ENCODE peak calls at places on chromosomes 2 and 18, in ten cellular contexts. R, N, K, V, S, Q, C, F, A and Y are unnamed samples.

GRCh38 chr2:150859872-150860271 is 372.4 kb upstream of the RND3 start:
- DNase-seq in R (no peak), N (no peak), K (no peak), V (no peak), S (no peak), Q (no peak), C (no peak), F (no peak), A (no peak), Y (no peak)

GRCh38 chr18:49812321-49813070 is 837 bp downstream of the ACAA2 start:
- DNase-seq in R (no peak), N (no peak), K (no peak), V (no peak), S (no peak), Q (no peak), C (no peak), F (peak; percentile 69), A (no peak), Y (no peak)

GRCh38 chr2:25650249-25650648 is 23.1 kb downstream of the DTNB start:
- DNase-seq in R (no peak), N (no peak), K (no peak), V (peak; percentile 9), S (no peak), Q (no peak), C (no peak), F (no peak), A (peak; percentile 40), Y (no peak)

GRCh38 chr2:39435254-39435653 is 1.8 kb downstream of the MAP4K3 start:
- DNase-seq in R (no peak), N (no peak), K (no peak), V (no peak), S (no peak), Q (no peak), C (no peak), F (no peak), A (peak; percentile 23), Y (no peak)

GRCh38 chr18:35506024-35506712 is 8.4 kb upstream of the INO80C start:
- DNase-seq in R (no peak), N (no peak), K (no peak), V (no peak), S (no peak), Q (no peak), C (no peak), F (no peak), A (no peak), Y (no peak)

GRCh38 chr18:68997845-68998244 is 200.0 kb downstream of the CCDC102B start:
- DNase-seq in R (no peak), N (no peak), K (no peak), V (no peak), S (no peak), Q (no peak), C (no peak), F (no peak), A (no peak), Y (no peak)

GRCh38 chr2:120344214-120344990 is 1.5 kb upstream of the INHBB start:
- DNase-seq in R (no peak), N (no peak), K (peak; percentile 82), V (no peak), S (no peak), Q (no peak), C (no peak), F (peak; percentile 73), A (no peak), Y (no peak)

GRCh38 chr18:31294199-31294747 is 23.7 kb upstream of the DSG1 start:
- DNase-seq in R (no peak), N (no peak), K (no peak), V (no peak), S (no peak), Q (no peak), C (no peak), F (no peak), A (no peak), Y (no peak)

GRCh38 chr18:59358611-59359575 is at the start of gene LMAN1:
- DNase-seq in R (peak; percentile 96), N (peak; percentile 51), K (peak; percentile 95), V (peak; percentile 90), S (peak; percentile 96), Q (peak; percentile 98), C (peak; percentile 95), F (peak; percentile 98), A (peak; percentile 97), Y (peak; percentile 98)

GRCh38 chr18:59357928-59358327 is 1.1 kb downstream of the LMAN1 start:
- DNase-seq in R (no peak), N (no peak), K (no peak), V (no peak), S (no peak), Q (no peak), C (no peak), F (peak; percentile 8), A (no peak), Y (no peak)

GRCh38 chr18:59352250-59352855 is 6.7 kb downstream of the LMAN1 start:
- DNase-seq in R (no peak), N (no peak), K (no peak), V (no peak), S (no peak), Q (no peak), C (no peak), F (no peak), A (no peak), Y (no peak)

GRCh38 chr18:59353079-59353680 is 5.9 kb downstream of the LMAN1 start:
- DNase-seq in R (no peak), N (no peak), K (no peak), V (no peak), S (no peak), Q (no peak), C (no peak), F (peak; percentile 5), A (no peak), Y (no peak)

GRCh38 chr18:59354731-59355130 is 4.3 kb downstream of the LMAN1 start:
- DNase-seq in R (no peak), N (no peak), K (no peak), V (no peak), S (no peak), Q (no peak), C (no peak), F (no peak), A (no peak), Y (no peak)
- H3K36me3 ChIP-seq in R (no peaks in the 10 kb centered on the region), N (peaks cover 5% of the 10 kb centered on the region), K (peaks cover 45% of the 10 kb centered on the region), V (peaks cover 12% of the 10 kb centered on the region), S (no peaks in the 10 kb centered on the region), Q (peaks cover 59% of the 10 kb centered on the region), C (peaks cover 60% of the 10 kb centered on the region), F (peaks cover 71% of the 10 kb centered on the region), A (peaks cover 37% of the 10 kb centered on the region), Y (peaks cover 67% of the 10 kb centered on the region)

GRCh38 chr18:78579854-78580577 is 399.6 kb upstream of the SALL3 start:
- DNase-seq in R (no peak), N (no peak), K (no peak), V (no peak), S (no peak), Q (no peak), C (no peak), F (no peak), A (no peak), Y (no peak)

GRCh38 chr18:78582131-78582789 is 397.4 kb upstream of the SALL3 start:
- DNase-seq in R (no peak), N (no peak), K (no peak), V (no peak), S (no peak), Q (no peak), C (peak; percentile 22), F (no peak), A (peak; percentile 18), Y (no peak)

GRCh38 chr18:78579449-78579848 is 400.2 kb upstream of the SALL3 start:
- DNase-seq in R (no peak), N (no peak), K (no peak), V (no peak), S (no peak), Q (no peak), C (no peak), F (no peak), A (no peak), Y (no peak)

GRCh38 chr18:78582898-78583738 is 396.5 kb upstream of the SALL3 start:
- DNase-seq in R (no peak), N (no peak), K (no peak), V (no peak), S (no peak), Q (no peak), C (no peak), F (no peak), A (peak; percentile 10), Y (no peak)

GRCh38 chr18:78580835-78581339 is 398.7 kb upstream of the SALL3 start:
- DNase-seq in R (no peak), N (no peak), K (no peak), V (no peak), S (no peak), Q (no peak), C (peak; percentile 9), F (no peak), A (no peak), Y (no peak)
- TF ChIP-seq EP300 in R (no peak), N (no peak), K (no peak), V (no peak), S (no peak), Q (no peak), C (no peak), F (no peak), A (no peak), Y (no peak)

DNA sequence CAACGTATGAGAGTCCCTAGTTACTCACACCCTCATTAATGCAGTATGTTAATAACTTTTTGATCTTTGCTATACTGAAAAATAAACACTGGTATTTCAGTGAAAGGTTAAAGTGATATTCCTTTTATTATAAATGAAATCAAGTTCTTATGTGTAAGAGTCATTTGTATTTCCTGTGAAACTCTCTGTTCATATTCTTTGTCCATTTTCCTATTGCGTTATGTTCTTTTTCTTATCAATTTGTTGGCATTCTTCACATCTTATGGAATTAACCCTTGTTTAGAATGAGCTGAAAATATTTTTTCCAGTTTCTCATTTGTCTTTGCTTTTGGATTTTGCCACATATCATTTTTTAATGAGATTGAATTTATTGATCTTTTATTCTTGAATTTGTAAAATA is 44.8 kb downstream of the NDUFAF7 start:
- DNase-seq in R (no peak), N (no peak), K (no peak), V (no peak), S (no peak), Q (no peak), C (no peak), F (no peak), A (no peak), Y (no peak)
- H3K36me3 ChIP-seq in R (no peaks in the 10 kb centered on the region), N (peaks cover 1% of the 10 kb centered on the region), K (peaks cover 75% of the 10 kb centered on the region), V (peaks cover 12% of the 10 kb centered on the region), S (no peaks in the 10 kb centered on the region), Q (peaks cover 88% of the 10 kb centered on the region), C (peaks cover 76% of the 10 kb centered on the region), F (peaks cover 92% of the 10 kb centered on the region), A (peaks cover 25% of the 10 kb centered on the region), Y (peaks cover 63% of the 10 kb centered on the region)

DNA sequence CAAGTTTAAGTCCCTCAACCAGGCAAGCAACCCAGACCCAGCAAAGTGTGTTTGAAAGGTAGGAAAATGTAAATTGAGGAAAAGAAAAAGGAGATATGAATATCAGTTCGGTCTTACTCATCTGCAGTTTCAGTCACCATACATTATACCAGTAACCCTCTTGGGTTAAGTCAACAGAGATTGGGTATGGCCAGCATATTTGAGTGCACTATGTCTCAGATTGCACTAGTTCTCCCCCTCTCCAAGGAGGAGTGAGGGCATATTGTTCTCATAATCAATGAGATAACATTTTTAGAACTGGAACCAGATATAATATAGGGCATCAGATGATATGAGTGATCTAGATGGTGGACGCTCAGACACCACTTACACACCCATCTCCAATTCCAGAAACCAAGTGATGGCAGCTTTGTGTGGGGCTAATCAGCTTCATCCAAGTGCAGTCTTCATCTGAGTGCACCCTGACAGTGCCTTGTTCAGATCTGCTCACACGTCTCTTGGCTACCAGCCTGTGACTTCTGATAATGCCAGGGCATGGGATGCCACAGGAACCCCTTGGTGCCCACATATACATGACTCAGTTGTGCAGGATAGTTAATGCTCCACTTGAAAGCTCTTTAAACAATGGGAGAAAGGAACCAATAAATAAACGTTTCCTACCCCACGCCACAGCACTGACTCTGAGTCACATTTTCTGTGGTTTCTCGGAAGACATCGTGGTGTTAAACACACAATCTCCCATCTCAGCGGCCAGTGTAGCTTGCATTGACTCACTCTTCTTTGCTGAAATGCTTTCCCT is 141.7 kb downstream of the COPS8 start:
- DNase-seq in R (no peak), N (no peak), K (no peak), V (no peak), S (no peak), Q (no peak), C (no peak), F (no peak), A (no peak), Y (no peak)
- TF ChIP-seq EP300 in R (no peak), N (no peak), K (no peak), V (no peak), S (no peak), Q (no peak), C (no peak), F (peak; percentile 95), A (no peak), Y (no peak)